ENCODE peak calls at places on chromosomes 13 and 19, in four cellular contexts. I, B, P and C are unnamed samples.

GRCh38 chr19:45785781-45786532 is 3.7 kb upstream of the DMPK start:
- DNase-seq in I (no peak), B (no peak), P (peak; percentile 6), C (no peak)

GRCh38 chr13:111516712-111517640 is 196.5 kb downstream of the TEX29 start:
- DNase-seq in I (no peak), B (no peak), P (no peak), C (no peak)

GRCh38 chr19:29842471-29843179 is 30.8 kb downstream of the CCNE1 start:
- DNase-seq in I (peak; percentile 39), B (no peak), P (no peak), C (no peak)

GRCh38 chr13:40152145-40152544 is 496.7 kb downstream of the COG6 start:
- DNase-seq in I (no peak), B (peak; percentile 22), P (no peak), C (no peak)

GRCh38 chr19:14091086-14091884 is 734 bp upstream of the SAMD1 start:
- DNase-seq in I (no peak), B (no peak), P (peak; percentile 85), C (peak; percentile 92)

GRCh38 chr19:39347332-39348227 is 5.4 kb downstream of the SAMD4B start:
- DNase-seq in I (no peak), B (no peak), P (no peak), C (no peak)

GRCh38 chr19:7159105-7159933 is 89.8 kb downstream of the ZNF557 start:
- DNase-seq in I (peak; percentile 90), B (peak; percentile 89), P (no peak), C (no peak)

GRCh38 chr19:30135797-30136196 is 193.8 kb downstream of the URI1 start:
- DNase-seq in I (no peak), B (no peak), P (no peak), C (no peak)

GRCh38 chr13:46089213-46089612 is 15.6 kb downstream of the CPB2 start:
- DNase-seq in I (no peak), B (no peak), P (no peak), C (no peak)

GRCh38 chr13:82766732-82767321 is 1115.4 kb downstream of the SLITRK1 start:
- DNase-seq in I (no peak), B (no peak), P (no peak), C (no peak)

GRCh38 chr13:21735621-21736401 is 64.9 kb downstream of the FGF9 start:
- DNase-seq in I (no peak), B (peak; percentile 37), P (no peak), C (no peak)

GRCh38 chr13:36192166-36192565 is 22.2 kb downstream of the SOHLH2 start:
- DNase-seq in I (no peak), B (no peak), P (no peak), C (no peak)

GRCh38 chr19:40962460-40962961 is 28.6 kb upstream of the CYP2B6 start:
- DNase-seq in I (no peak), B (peak; percentile 18), P (no peak), C (no peak)

GRCh38 chr13:20190481-20191310 is 2.0 kb downstream of the GJB2 start:
- DNase-seq in I (no peak), B (no peak), P (no peak), C (no peak)

GRCh38 chr19:33296473-33297060 is 5.8 kb downstream of the CEBPA start:
- DNase-seq in I (peak; percentile 53), B (no peak), P (no peak), C (no peak)

GRCh38 chr13:67023088-67023893 is 206.8 kb downstream of the PCDH9 start:
- DNase-seq in I (no peak), B (no peak), P (no peak), C (no peak)

GRCh38 chr13:36549126-36549702 is 116.9 kb downstream of the CCNA1 start:
- DNase-seq in I (no peak), B (no peak), P (no peak), C (no peak)

GRCh38 chr19:53810187-53810546 is 13.9 kb downstream of the NLRP12 start:
- DNase-seq in I (no peak), B (no peak), P (no peak), C (no peak)

GRCh38 chr19:53808710-53809125 is 15.4 kb downstream of the NLRP12 start:
- DNase-seq in I (no peak), B (no peak), P (no peak), C (no peak)

GRCh38 chr19:53810891-53811290 is 13.2 kb downstream of the NLRP12 start:
- DNase-seq in I (no peak), B (no peak), P (no peak), C (no peak)

GRCh38 chr19:53812335-53812734 is 11.8 kb downstream of the NLRP12 start:
- DNase-seq in I (no peak), B (no peak), P (no peak), C (no peak)

GRCh38 chr19:53809518-53810186 is 14.5 kb downstream of the NLRP12 start:
- DNase-seq in I (no peak), B (peak; percentile 27), P (no peak), C (no peak)
- TF ChIP-seq CTCF in I (no peak), B (no peak), P (no peak), C (no peak)

GRCh38 chr13:27080018-27080948 is 91.3 kb downstream of the USP12 start:
- DNase-seq in I (no peak), B (no peak), P (no peak), C (no peak)

GRCh38 chr13:27082325-27082724 is 89.3 kb downstream of the USP12 start:
- DNase-seq in I (no peak), B (no peak), P (no peak), C (no peak)

GRCh38 chr13:27081893-27082292 is 89.7 kb downstream of the USP12 start:
- DNase-seq in I (no peak), B (no peak), P (no peak), C (no peak)

GRCh38 chr13:27076411-27076810 is 95.2 kb downstream of the USP12 start:
- DNase-seq in I (no peak), B (no peak), P (no peak), C (no peak)

DNA sequence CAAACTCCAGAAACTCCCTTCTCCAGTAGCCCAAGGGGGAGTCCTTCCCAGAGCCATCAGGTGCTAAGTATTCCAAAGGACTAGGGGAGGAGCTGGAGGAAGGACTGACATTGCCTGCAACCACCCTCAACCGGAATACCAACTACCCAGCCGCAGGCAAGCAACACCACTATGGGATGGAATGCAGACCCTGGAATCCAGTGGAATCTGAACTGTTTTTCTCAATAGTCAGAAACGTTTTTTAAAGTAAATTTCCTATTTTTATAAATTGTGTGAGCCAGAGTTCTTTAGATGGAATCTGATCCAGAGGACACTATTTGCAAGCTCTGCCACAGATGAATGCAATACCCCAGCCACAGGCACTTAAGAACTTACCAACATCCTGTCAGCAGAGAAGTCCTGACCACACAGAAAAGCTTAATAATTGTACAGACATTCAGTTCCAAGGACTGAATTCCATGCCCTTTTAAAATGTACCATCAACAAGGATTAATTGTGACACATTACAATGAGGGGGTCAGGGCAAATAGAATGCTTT is 92.1 kb downstream of the USP12 start:
- DNase-seq in I (no peak), B (no peak), P (no peak), C (no peak)
- TF ChIP-seq CTCF in I (no peak), B (no peak), P (no peak), C (no peak)

GRCh38 chr13:62388515-62388914 is 972.9 kb upstream of the PCDH20 start:
- DNase-seq in I (no peak), B (no peak), P (no peak), C (no peak)

DNA sequence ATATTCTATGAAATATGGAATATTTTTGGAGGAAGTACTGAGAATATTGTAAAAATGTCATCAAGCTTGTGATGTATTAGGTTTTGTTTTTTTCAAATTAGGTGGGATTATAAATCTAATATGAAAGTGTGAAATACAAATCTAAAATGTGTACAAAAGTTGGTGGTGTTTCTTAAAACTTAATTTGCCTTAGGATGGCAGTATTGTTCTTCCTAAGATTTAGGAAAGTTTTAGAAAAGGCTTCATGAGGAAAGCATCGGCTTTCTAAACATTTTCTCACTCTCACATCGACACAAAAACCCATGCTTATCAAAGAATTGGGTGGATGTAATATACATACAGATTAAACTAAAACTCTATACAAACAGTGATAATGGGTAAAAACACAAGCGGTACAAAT is 972.0 kb upstream of the PCDH20 start:
- DNase-seq in I (no peak), B (no peak), P (peak; percentile 1), C (no peak)
- TF ChIP-seq CTCF in I (no peak), B (no peak), P (no peak), C (peak; percentile 19)

GRCh38 chr13:27622102-27622820 is 569 bp downstream of the POLR1D start:
- DNase-seq in I (no peak), B (peak; percentile 36), P (no peak), C (no peak)
- TF ChIP-seq CTCF in I (no peak), B (peak; percentile 45), P (no peak), C (no peak)

GRCh38 chr13:52600666-52601065 is 41.6 kb upstream of the HNRNPA1L2 start:
- DNase-seq in I (no peak), B (no peak), P (no peak), C (no peak)

GRCh38 chr13:52597676-52598075 is 44.6 kb upstream of the HNRNPA1L2 start:
- DNase-seq in I (no peak), B (no peak), P (no peak), C (no peak)

GRCh38 chr13:52599037-52599852 is 43.0 kb upstream of the HNRNPA1L2 start:
- DNase-seq in I (no peak), B (no peak), P (peak; percentile 11), C (no peak)

GRCh38 chr13:52599853-52600603 is 42.2 kb upstream of the HNRNPA1L2 start:
- DNase-seq in I (peak; percentile 64), B (peak; percentile 26), P (peak; percentile 63), C (peak; percentile 57)
- TF ChIP-seq CTCF in I (no peak), B (no peak), P (no peak), C (no peak)

GRCh38 chr19:2416321-2417097 is 10.9 kb downstream of the TIMM13 start:
- DNase-seq in I (no peak), B (no peak), P (no peak), C (no peak)

GRCh38 chr19:2419754-2420153 is 7.6 kb downstream of the TIMM13 start:
- DNase-seq in I (no peak), B (no peak), P (no peak), C (no peak)

GRCh38 chr19:2415973-2416319 is 11.4 kb downstream of the TIMM13 start:
- DNase-seq in I (no peak), B (no peak), P (no peak), C (no peak)

GRCh38 chr19:2415281-2415972 is 12.0 kb downstream of the TIMM13 start:
- DNase-seq in I (peak; percentile 48), B (no peak), P (no peak), C (no peak)

GRCh38 chr19:2417881-2418406 is 9.4 kb downstream of the TIMM13 start:
- DNase-seq in I (no peak), B (no peak), P (no peak), C (no peak)
- TF ChIP-seq CTCF in I (no peak), B (no peak), P (no peak), C (no peak)